ENCODE peak calls at places on chromosome 22, in seven cellular contexts. K is pancreas, R is heart left ventricle, V is K562, J is mesendoderm, Y is brain microvascular endothelial cell, M is endodermal cell. H is an unnamed sample.

GRCh38 chr22:39716534-39716933 is 146.0 kb downstream of the CACNA1I start:
- DNase-seq in K (no peak), R (no peak), V (no peak), J (no peak), Y (no peak), M (no peak), H (no peak)

GRCh38 chr22:26372890-26373289 is 56.2 kb upstream of the ASPHD2 start:
- DNase-seq in K (no peak), R (no peak), V (no peak), J (no peak), Y (no peak), M (no peak), H (no peak)

GRCh38 chr22:22061085-22062077 is 78.8 kb upstream of the TOP3B start:
- DNase-seq in K (no peak), R (peak; percentile 58), V (peak; percentile 47), J (no peak), Y (peak; percentile 17), M (no peak), H (no peak)

GRCh38 chr22:45781941-45782340 is 110.3 kb downstream of the ATXN10 start:
- DNase-seq in K (no peak), R (no peak), V (no peak), J (no peak), Y (no peak), M (no peak), H (no peak)

GRCh38 chr22:47837703-47838102 is 1075.3 kb downstream of the TBC1D22A start:
- DNase-seq in K (no peak), R (no peak), V (peak; percentile 59), J (peak; percentile 82), Y (no peak), M (peak; percentile 78), H (no peak)

GRCh38 chr22:35835998-35836691 is 118.5 kb downstream of the APOL5 start:
- DNase-seq in K (no peak), R (peak; percentile 55), V (peak; percentile 16), J (peak; percentile 96), Y (peak; percentile 78), M (peak; percentile 79), H (peak; percentile 54)

GRCh38 chr22:29245626-29246385 is 22.0 kb downstream of the RHBDD3 start:
- DNase-seq in K (peak; percentile 86), R (peak; percentile 81), V (peak; percentile 66), J (peak; percentile 65), Y (peak; percentile 53), M (peak; percentile 91), H (no peak)

GRCh38 chr22:19527861-19528417 is 3.7 kb upstream of the CLDN5 start:
- DNase-seq in K (no peak), R (no peak), V (no peak), J (no peak), Y (peak; percentile 33), M (peak; percentile 27), H (no peak)

GRCh38 chr22:43346521-43346929 is 3.4 kb upstream of the SCUBE1 start:
- DNase-seq in K (peak; percentile 79), R (peak; percentile 80), V (peak; percentile 59), J (peak; percentile 75), Y (peak; percentile 16), M (peak; percentile 94), H (no peak)

GRCh38 chr22:27997538-27997937 is 78.5 kb upstream of the PITPNB start:
- DNase-seq in K (no peak), R (peak; percentile 11), V (no peak), J (no peak), Y (peak; percentile 43), M (no peak), H (no peak)

GRCh38 chr22:46028069-46028991 is 51.4 kb upstream of the WNT7B start:
- DNase-seq in K (peak; percentile 58), R (no peak), V (no peak), J (no peak), Y (no peak), M (peak; percentile 41), H (no peak)

GRCh38 chr22:27726344-27726725 is 75.2 kb downstream of the MN1 start:
- DNase-seq in K (no peak), R (no peak), V (no peak), J (no peak), Y (no peak), M (no peak), H (no peak)

GRCh38 chr22:40238425-40239344 is 61.0 kb downstream of the TNRC6B start:
- DNase-seq in K (no peak), R (no peak), V (no peak), J (no peak), Y (peak; percentile 85), M (no peak), H (peak; percentile 51)

GRCh38 chr22:40030757-40031092 is 36.0 kb downstream of the FAM83F start:
- DNase-seq in K (no peak), R (no peak), V (no peak), J (peak; percentile 50), Y (no peak), M (peak; percentile 77), H (no peak)

GRCh38 chr22:31148953-31149627 is 8.8 kb upstream of the PLA2G3 start:
- DNase-seq in K (peak; percentile 84), R (peak; percentile 75), V (peak; percentile 71), J (peak; percentile 89), Y (peak; percentile 79), M (peak; percentile 93), H (peak; percentile 39)

GRCh38 chr22:40400173-40400572 is 29.8 kb downstream of the SGSM3 start:
- DNase-seq in K (no peak), R (no peak), V (no peak), J (no peak), Y (no peak), M (no peak), H (no peak)

GRCh38 chr22:29784451-29785361 is 17.5 kb downstream of the UQCR10 start:
- DNase-seq in K (no peak), R (no peak), V (no peak), J (no peak), Y (no peak), M (no peak), H (no peak)

GRCh38 chr22:24201681-24202590 is 20.6 kb downstream of the SUSD2 start:
- DNase-seq in K (no peak), R (no peak), V (no peak), J (no peak), Y (peak; percentile 41), M (no peak), H (no peak)

GRCh38 chr22:30424471-30425326 is 869 bp upstream of the MTFP1 start:
- DNase-seq in K (no peak), R (no peak), V (peak; percentile 46), J (peak; percentile 63), Y (peak; percentile 37), M (peak; percentile 73), H (peak; percentile 71)

GRCh38 chr22:37887610-37888378 is 18.3 kb upstream of the MICALL1 start:
- DNase-seq in K (no peak), R (no peak), V (no peak), J (peak; percentile 99), Y (peak; percentile 47), M (peak; percentile 75), H (no peak)

GRCh38 chr22:47207846-47208554 is 445.6 kb downstream of the TBC1D22A start:
- DNase-seq in K (no peak), R (no peak), V (no peak), J (no peak), Y (no peak), M (peak; percentile 20), H (no peak)

GRCh38 chr22:31496735-31497146 is 405 bp downstream of the SFI1 start:
- DNase-seq in K (no peak), R (peak; percentile 68), V (peak; percentile 28), J (no peak), Y (peak; percentile 2), M (no peak), H (no peak)

GRCh38 chr22:23143119-23143518 is 1.3 kb upstream of the RSPH14 start:
- DNase-seq in K (no peak), R (no peak), V (no peak), J (no peak), Y (no peak), M (no peak), H (no peak)

GRCh38 chr22:23144926-23145906 is at the start of gene RAB36:
- DNase-seq in K (peak; percentile 97), R (peak; percentile 97), V (peak; percentile 100), J (peak; percentile 99), Y (peak; percentile 100), M (peak; percentile 100), H (peak; percentile 99)

GRCh38 chr22:23140385-23140784 is 1.4 kb downstream of the RSPH14 start:
- DNase-seq in K (no peak), R (no peak), V (no peak), J (no peak), Y (no peak), M (no peak), H (no peak)

GRCh38 chr22:23144432-23144831 is 845 bp upstream of the RAB36 start:
- DNase-seq in K (no peak), R (no peak), V (no peak), J (no peak), Y (no peak), M (no peak), H (no peak)

GRCh38 chr22:23142546-23143105 is 836 bp upstream of the RSPH14 start:
- DNase-seq in K (no peak), R (no peak), V (no peak), J (no peak), Y (no peak), M (no peak), H (no peak)
- H3K4me3 ChIP-seq in K (peak overlapping the region; percentile 36), R (peak overlapping the region; percentile 31), V (no peak overlapping the region), J (no peak overlapping the region), Y (no peak overlapping the region), M (no peak overlapping the region), H (no peak overlapping the region)

GRCh38 chr22:20813056-20813455 is 39.1 kb downstream of the SERPIND1 start:
- DNase-seq in K (no peak), R (no peak), V (no peak), J (no peak), Y (no peak), M (no peak), H (no peak)
- H3K4me3 ChIP-seq in K (no peak overlapping the region), R (no peak overlapping the region), V (no peak overlapping the region), J (no peak overlapping the region), Y (no peak overlapping the region), M (no peak overlapping the region), H (no peak overlapping the region)

DNA sequence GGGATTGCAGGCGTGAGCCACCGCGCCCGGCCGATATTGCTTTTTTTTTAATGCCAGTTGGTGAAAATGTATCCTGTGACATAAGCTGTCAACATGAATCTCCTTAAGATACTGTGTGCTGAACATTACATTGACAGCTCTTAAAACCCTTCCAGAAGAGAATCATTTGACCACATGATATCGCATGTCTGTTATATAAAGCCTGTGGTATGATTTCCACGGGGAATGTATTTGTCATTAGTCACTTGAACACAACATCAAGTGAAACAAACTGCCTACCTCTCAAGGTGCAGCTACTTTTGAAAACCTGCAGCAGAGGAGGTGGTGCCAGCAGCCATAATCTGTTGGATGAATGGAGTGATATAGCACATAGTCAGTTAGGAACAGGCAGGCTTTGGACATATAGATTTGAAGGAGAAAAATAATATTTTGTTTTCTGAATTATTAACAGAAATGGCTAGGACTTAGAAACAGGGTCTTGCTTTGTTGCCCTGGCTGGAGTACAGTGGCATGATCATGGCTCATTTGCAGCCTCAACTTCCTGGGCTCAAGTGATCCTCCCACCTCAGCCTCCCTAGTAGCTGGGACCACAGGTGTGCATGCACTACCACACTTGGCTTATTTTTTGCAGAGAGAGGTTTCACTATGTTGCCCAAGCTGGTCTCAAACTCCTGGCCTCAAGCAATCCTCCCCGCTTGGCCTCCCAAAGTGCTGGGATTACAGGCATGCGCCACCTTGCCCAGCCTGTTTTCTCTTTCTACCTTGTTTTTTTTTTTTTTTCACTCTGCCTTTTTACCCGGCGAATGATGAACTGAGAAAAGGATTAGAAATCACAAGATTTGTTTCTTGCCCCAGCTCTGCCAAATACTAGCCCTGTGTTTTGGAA is 67.3 kb downstream of the BCL2L13 start:
- DNase-seq in K (no peak), R (no peak), V (no peak), J (no peak), Y (no peak), M (no peak), H (no peak)
- H3K4me3 ChIP-seq in K (no peak overlapping the region), R (peak overlapping the region; percentile 25), V (no peak overlapping the region), J (no peak overlapping the region), Y (no peak overlapping the region), M (no peak overlapping the region), H (peak overlapping the region; percentile 43)

GRCh38 chr22:50675553-50676199 is 3.1 kb downstream of the SHANK3 start:
- DNase-seq in K (no peak), R (peak; percentile 6), V (no peak), J (no peak), Y (no peak), M (peak; percentile 38), H (no peak)
- H3K4me3 ChIP-seq in K (no peak overlapping the region), R (peak overlapping the region; percentile 61), V (no peak overlapping the region), J (no peak overlapping the region), Y (no peak overlapping the region), M (peak overlapping the region; percentile 78), H (no peak overlapping the region)

H was measured in retinal pigment epithelial cell.